ENCODE peak calls at places on chromosomes 13 and 19, in nine cellular contexts. N, J, R, O, Y, H, F, W and B are unnamed samples.

GRCh38 chr13:106610511-106610910 is 42.6 kb upstream of the ARGLU1 start:
- DNase-seq in Y (no peak), R (no peak), O (no peak), F (no peak), J (no peak), H (no peak), W (no peak), N (no peak), B (no peak)

GRCh38 chr13:42815686-42816085 is 34.3 kb downstream of the FAM216B start:
- DNase-seq in J (no peak), W (peak; percentile 4), H (no peak), R (no peak), F (no peak), N (no peak), O (no peak), Y (no peak), B (no peak)

GRCh38 chr13:102325321-102325720 is 76.5 kb downstream of the FGF14 start:
- DNase-seq in W (no peak), F (no peak), H (no peak), O (no peak), J (no peak), Y (no peak), N (no peak), R (no peak), B (no peak)

GRCh38 chr13:45718063-45718462 is 15.9 kb downstream of the CBY2 start:
- DNase-seq in H (no peak), J (no peak), F (no peak), W (no peak), N (no peak), R (no peak), O (peak; percentile 48), Y (peak; percentile 85), B (no peak)

GRCh38 chr19:16206046-16206605 is 8.4 kb downstream of the AP1M1 start:
- DNase-seq in N (peak; percentile 59), W (no peak), J (no peak), O (no peak), H (no peak), F (no peak), R (no peak), Y (no peak), B (peak; percentile 42)

GRCh38 chr19:7883796-7884570 is 4.3 kb upstream of the LRRC8E start:
- DNase-seq in F (no peak), Y (no peak), H (no peak), R (no peak), O (no peak), J (no peak), W (no peak), N (no peak), B (no peak)

GRCh38 chr13:42354246-42355117 is 82.5 kb downstream of the AKAP11 start:
- DNase-seq in R (no peak), J (no peak), Y (peak; percentile 19), O (no peak), W (peak; percentile 8), H (no peak), N (no peak), F (no peak), B (no peak)

GRCh38 chr13:24050292-24050711 is 110.2 kb upstream of the SPATA13 start:
- DNase-seq in Y (no peak), W (no peak), F (peak; percentile 47), O (no peak), N (peak; percentile 78), R (no peak), H (no peak), J (peak; percentile 70), B (no peak)

GRCh38 chr19:13983213-13983889 is 22.8 kb downstream of the RFX1 start:
- DNase-seq in R (no peak), N (no peak), Y (no peak), F (no peak), J (no peak), W (no peak), O (no peak), H (no peak), B (peak; percentile 89)

GRCh38 chr13:51831519-51831918 is 13.5 kb downstream of the TMEM272 start:
- DNase-seq in W (no peak), J (no peak), H (no peak), O (no peak), Y (no peak), N (no peak), R (no peak), F (no peak), B (no peak)

GRCh38 chr13:26011996-26012688 is 39.7 kb downstream of the SHISA2 start:
- DNase-seq in J (no peak), O (no peak), R (peak; percentile 51), N (no peak), Y (peak; percentile 57), W (no peak), H (no peak), F (no peak), B (peak; percentile 82)

GRCh38 chr19:44003461-44004134 is 841 bp downstream of the ZNF230 start:
- DNase-seq in N (no peak), W (peak; percentile 6), H (peak; percentile 8), J (no peak), F (no peak), R (peak; percentile 44), O (no peak), Y (peak; percentile 33), B (peak; percentile 72)

DNA sequence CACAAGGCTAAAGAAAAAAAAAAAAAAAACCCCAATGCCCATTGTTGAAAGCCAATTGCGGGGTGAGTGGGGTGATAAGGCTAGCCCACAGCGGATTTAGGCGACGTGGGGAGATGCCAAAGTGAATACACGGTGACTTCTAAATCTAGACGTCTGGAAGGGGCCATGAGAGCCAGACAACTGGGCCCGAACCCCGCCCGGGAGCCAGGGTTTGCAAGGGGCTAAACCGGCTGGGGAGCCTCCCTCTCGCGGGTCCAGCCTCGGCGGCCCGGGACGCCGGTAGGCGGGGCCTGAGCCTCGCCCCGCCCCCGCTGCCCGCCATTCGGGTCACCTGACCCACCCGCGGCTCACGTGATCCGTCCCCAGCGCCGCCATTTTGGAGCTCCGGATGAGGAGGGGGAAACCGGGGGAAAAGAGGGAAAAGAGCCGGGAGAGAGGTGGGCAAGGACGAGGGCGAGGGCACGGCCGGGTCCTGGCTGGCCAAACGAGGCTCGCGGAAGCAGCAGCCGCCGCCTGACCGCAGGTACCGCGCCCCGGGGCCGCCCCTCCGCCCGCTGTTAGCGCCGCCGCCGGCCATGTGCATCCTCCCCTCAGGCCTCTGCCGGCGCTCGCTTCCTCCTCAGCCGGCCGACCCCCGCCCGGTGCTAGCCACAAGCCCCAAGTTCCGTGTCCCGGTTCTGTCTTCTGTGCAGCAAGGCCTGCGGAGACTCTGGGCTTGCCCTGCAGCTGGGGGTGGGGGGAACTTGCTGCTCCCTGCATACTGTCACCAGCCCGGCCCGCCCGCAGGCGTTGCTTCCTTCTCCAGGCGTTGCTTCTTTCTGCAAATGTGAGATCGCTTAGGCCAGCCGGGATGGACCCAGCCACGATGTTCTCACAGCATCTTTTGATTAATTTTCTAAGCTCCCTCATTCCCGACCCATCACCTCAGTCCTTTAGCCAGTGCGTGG is at the start of gene ZNF507:
- DNase-seq in R (peak; percentile 95), N (peak; percentile 90), O (peak; percentile 99), Y (peak; percentile 93), W (peak; percentile 78), H (peak; percentile 85), F (peak; percentile 62), J (peak; percentile 83), B (peak; percentile 94)
- TF ChIP-seq POLR2AphosphoS5 in R (peak; percentile 34), N (no peak), O (peak; percentile 63), Y (peak; percentile 60), W (peak; percentile 39), H (peak; percentile 38), F (peak; percentile 83), J (peak; percentile 57), B (peak; percentile 82)

DNA sequence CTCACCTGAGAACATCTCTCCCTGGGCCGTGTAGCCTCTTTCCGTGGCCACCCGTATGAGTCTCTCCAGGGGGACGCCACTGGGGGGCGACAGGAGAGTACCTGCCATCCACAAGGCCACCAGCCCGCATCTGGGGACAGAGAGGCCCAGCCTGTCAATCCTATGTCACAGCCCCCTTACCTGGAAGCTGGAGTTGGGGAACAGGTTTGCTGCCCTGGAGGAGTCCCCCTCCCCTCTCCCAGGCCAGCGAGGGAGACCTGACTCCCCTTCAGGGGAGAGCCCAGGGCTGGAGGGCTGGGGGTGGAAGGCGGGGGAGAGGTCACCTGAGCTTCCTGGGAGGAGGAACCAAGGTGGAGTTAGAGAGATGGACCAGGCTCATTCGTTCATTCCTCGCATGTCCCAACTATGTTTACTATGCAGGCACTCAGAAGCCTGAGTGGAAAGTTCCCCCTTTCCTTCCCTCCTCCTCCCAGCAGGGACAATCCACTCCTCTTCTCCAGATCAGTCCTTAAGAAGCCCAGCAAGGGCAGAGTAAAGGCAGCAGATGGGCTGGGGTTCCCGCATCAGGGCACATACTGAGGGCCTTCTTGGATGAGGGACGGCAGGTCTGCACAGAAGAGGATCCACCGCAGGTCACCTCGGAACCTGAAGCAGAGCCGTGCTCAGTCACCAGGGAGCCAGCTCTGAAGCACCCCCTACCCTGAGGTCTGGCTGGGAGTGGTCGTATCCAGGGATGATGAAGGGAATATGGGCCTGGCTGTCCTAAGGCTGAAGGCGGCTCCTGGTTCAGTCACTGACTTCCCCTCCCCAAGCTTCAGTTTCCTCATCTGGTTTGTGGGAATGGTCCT is 5.5 kb downstream of the ACTMAP start:
- DNase-seq in R (no peak), O (peak; percentile 51), F (no peak), J (no peak), H (no peak), W (no peak), Y (peak; percentile 64), N (no peak), B (no peak)
- TF ChIP-seq CTCF in R (peak; percentile 42), O (no peak), F (no peak), J (no peak), H (no peak), W (no peak), Y (peak; percentile 69), N (no peak), B (peak; percentile 32)

DNA sequence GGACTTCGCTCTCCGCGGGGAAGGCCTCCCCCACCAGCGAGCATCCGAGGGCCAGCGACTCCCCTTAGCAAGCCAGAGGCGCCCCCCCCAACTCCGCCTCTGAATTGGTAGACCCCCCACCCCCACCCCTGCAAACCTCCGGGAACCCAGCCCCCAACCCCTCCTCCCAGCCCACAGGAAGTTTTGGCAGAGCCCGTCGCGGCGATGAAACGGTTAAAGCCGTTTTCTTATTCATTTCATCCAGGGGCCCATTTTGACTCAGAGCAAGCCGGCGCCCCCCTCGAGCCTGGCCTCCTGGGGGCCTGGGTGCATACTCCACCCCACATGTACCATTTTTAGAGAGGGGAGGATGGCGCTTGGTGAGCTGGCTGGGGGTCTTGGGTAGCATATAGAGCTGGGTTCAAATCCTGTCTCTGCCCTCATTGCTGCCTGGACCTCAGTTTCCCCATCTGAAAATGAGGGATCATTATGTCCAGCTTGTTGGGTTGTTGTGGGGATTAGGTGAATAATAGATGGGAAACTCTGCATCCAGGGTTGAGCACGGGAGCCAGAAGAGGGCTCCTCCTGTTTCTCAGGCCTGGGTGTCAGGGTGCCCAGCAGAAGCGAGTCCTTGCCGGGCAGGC is 7.9 kb upstream of the JUNB start:
- DNase-seq in N (no peak), O (no peak), H (no peak), R (no peak), F (no peak), J (no peak), Y (peak; percentile 64), W (no peak), B (no peak)
- H3K4me3 ChIP-seq in N (peak overlapping the region; percentile 32), O (no peak overlapping the region), H (peak overlapping the region; percentile 46), R (peak overlapping the region; percentile 38), F (peak overlapping the region; percentile 33), J (peak overlapping the region; percentile 45), Y (peak overlapping the region; percentile 68), W (peak overlapping the region; percentile 39), B (peak overlapping the region; percentile 44)

DNA sequence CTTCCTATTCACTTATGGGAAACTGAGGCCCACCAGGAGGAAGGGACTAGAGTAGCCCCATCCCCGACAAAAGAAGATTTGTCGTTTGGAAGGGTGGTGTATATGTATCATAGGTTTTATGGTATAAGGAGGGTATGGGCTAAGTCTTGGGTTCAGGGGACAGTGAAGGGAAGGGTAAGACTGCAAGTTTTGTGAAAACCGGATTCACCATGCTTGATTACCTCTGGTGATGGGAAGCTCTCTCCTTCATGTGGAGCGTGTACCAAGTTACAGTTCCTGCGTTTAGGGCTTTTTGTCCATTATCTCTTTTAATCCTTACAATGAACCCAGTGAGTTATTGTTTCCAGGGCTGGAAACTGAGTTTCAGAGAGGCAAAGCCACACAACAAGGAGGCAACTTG is 3.8 kb downstream of the VASP start:
- DNase-seq in F (no peak), J (no peak), N (no peak), W (no peak), O (no peak), R (no peak), Y (no peak), H (no peak), B (no peak)
- TF ChIP-seq POLR2AphosphoS5 in F (no peak), J (no peak), N (no peak), W (no peak), O (no peak), R (no peak), Y (no peak), H (no peak), B (no peak)